ENCODE peak calls at places on chromosomes 6 and 20, in seven cellular contexts. I, D, E, B, N, J and L are unnamed samples.

GRCh38 chr20:57231161-57231560 is 35.3 kb downstream of the BMP7 start:
- DNase-seq in I (no peak), N (no peak), J (no peak), D (no peak), B (no peak), E (no peak), L (no peak)

GRCh38 chr6:150495126-150495525 is 104.6 kb upstream of the PLEKHG1 start:
- DNase-seq in E (no peak), B (no peak), I (no peak), N (no peak), D (no peak), J (no peak), L (no peak)

GRCh38 chr6:103335412-103335811 is 1524.3 kb downstream of the HACE1 start:
- DNase-seq in B (no peak), J (no peak), I (no peak), E (no peak), D (no peak), N (no peak), L (no peak)

GRCh38 chr6:150143521-150144293 is 863 bp downstream of the PPP1R14C start:
- DNase-seq in I (peak; percentile 38), D (no peak), J (no peak), B (no peak), N (no peak), E (no peak), L (no peak)

GRCh38 chr20:22455259-22455658 is 129.1 kb downstream of the FOXA2 start:
- DNase-seq in E (no peak), B (no peak), N (no peak), I (no peak), J (no peak), D (no peak), L (no peak)

GRCh38 chr6:53109612-53110011 is 39.0 kb downstream of the GCM1 start:
- DNase-seq in I (no peak), D (no peak), B (no peak), J (no peak), N (no peak), E (no peak), L (no peak)

GRCh38 chr6:25732468-25733198 is 21.9 kb upstream of the SLC17A4 start:
- DNase-seq in N (no peak), E (no peak), B (no peak), I (no peak), D (no peak), J (no peak), L (no peak)

GRCh38 chr6:54893818-54894217 is 47.2 kb downstream of the FAM83B start:
- DNase-seq in I (no peak), E (no peak), N (no peak), J (no peak), B (no peak), D (no peak), L (no peak)

GRCh38 chr6:78966542-78966941 is 99.2 kb downstream of the IRAK1BP1 start:
- DNase-seq in D (no peak), E (no peak), J (no peak), N (no peak), B (no peak), I (no peak), L (no peak)

GRCh38 chr6:30130887-30131862 is 4.8 kb upstream of the TRIM40 start:
- DNase-seq in D (peak; percentile 82), N (peak; percentile 85), B (no peak), E (peak; percentile 54), J (peak; percentile 85), I (peak; percentile 73), L (peak; percentile 82)

GRCh38 chr6:105921781-105922180 is 164.4 kb upstream of the PRDM1 start:
- DNase-seq in I (no peak), E (no peak), N (no peak), B (no peak), D (no peak), J (peak; percentile 5), L (no peak)

GRCh38 chr6:148617522-148617921 is 129.3 kb upstream of the UST start:
- DNase-seq in N (no peak), D (no peak), B (no peak), E (no peak), J (peak; percentile 56), I (no peak), L (no peak)

GRCh38 chr20:38609828-38610227 is 8.2 kb downstream of the ARHGAP40 start:
- DNase-seq in B (no peak), E (no peak), N (no peak), D (no peak), J (no peak), I (no peak), L (no peak)

GRCh38 chr6:195861-196360 is 96.4 kb upstream of the DUSP22 start:
- DNase-seq in E (peak; percentile 53), J (peak; percentile 22), N (peak; percentile 51), B (no peak), D (no peak), I (no peak), L (peak; percentile 78)

GRCh38 chr6:125066964-125067363 is 86.6 kb upstream of the TPD52L1 start:
- DNase-seq in N (no peak), J (peak; percentile 30), I (no peak), D (no peak), B (no peak), E (no peak), L (no peak)

GRCh38 chr6:5843078-5843477 is 163.6 kb downstream of the NRN1 start:
- DNase-seq in B (no peak), I (no peak), J (no peak), E (no peak), D (no peak), N (no peak), L (no peak)

GRCh38 chr20:35849726-35850125 is 77.9 kb downstream of the PHF20 start:
- DNase-seq in N (no peak), E (no peak), I (no peak), J (no peak), D (no peak), B (no peak), L (no peak)

GRCh38 chr6:83403191-83403590 is 27.7 kb downstream of the ME1 start:
- DNase-seq in J (no peak), N (peak; percentile 65), B (no peak), E (no peak), D (no peak), I (no peak), L (no peak)

GRCh38 chr6:106460481-106460880 is 100.0 kb downstream of the CRYBG1 start:
- DNase-seq in J (no peak), N (no peak), I (no peak), B (no peak), D (no peak), E (no peak), L (no peak)

GRCh38 chr6:94341173-94341572 is 921.8 kb upstream of the EPHA7 start:
- DNase-seq in I (no peak), D (no peak), E (no peak), J (no peak), B (no peak), N (no peak), L (no peak)

DNA sequence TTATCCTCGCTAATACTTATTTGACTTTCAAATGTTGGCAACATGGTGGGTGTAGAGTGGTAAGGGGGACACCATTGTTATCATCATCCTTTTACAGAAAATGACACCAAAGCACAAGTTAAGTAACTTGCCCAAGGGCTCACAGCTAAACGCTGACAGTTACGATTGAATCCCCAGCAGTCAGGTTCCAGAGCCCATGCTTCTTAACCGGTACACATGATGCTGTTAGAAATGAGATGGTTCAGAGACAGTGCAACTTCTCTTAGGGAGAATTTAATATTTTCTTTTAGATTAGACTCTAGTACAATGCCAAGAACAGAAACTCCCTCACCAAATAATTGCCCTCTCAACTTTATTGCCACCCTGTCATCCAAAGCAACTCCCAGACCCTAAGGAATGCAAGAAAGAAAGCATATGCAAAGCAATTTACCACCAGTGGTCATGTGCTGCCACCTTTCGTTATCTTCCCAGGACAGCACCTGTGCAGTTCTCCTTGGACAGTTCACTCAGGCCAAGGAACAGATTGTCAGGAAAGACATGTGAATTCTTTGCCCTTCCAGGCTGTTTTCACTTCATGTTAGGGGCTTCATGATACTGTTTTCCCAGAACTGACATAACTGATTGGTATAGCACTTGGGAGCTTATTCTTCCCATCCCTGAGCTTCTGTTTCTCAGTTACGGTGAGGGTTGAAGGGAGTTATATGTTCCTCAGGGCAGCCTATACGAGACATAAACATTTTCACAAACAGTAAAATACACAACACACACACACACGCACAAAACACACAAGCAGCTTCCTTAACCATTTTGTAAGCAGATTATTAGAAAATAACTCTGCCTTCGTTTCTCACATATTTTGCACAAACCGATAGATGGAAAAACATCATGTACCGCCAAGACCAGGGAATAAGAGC is 5.1 kb downstream of the HLA-DMA start:
- DNase-seq in N (peak; percentile 61), B (no peak), J (peak; percentile 64), D (no peak), E (no peak), I (peak; percentile 69), L (no peak)
- TF ChIP-seq POLR2A in N (no peak), B (no peak), J (no peak), D (no peak), E (no peak), I (no peak), L (no peak)

GRCh38 chr6:39061182-39061581 is 12.6 kb downstream of the GLP1R start:
- DNase-seq in D (no peak), I (no peak), E (no peak), B (no peak), N (no peak), J (no peak), L (no peak)

GRCh38 chr6:39062014-39062740 is 13.6 kb downstream of the GLP1R start:
- DNase-seq in E (no peak), D (no peak), B (no peak), I (no peak), N (no peak), J (no peak), L (no peak)

GRCh38 chr6:39060467-39061160 is 12.0 kb downstream of the GLP1R start:
- DNase-seq in J (no peak), N (no peak), E (no peak), I (no peak), D (no peak), B (no peak), L (no peak)

GRCh38 chr6:39059496-39060310 is 11.1 kb downstream of the GLP1R start:
- DNase-seq in D (no peak), E (no peak), J (no peak), I (no peak), N (no peak), B (no peak), L (no peak)

DNA sequence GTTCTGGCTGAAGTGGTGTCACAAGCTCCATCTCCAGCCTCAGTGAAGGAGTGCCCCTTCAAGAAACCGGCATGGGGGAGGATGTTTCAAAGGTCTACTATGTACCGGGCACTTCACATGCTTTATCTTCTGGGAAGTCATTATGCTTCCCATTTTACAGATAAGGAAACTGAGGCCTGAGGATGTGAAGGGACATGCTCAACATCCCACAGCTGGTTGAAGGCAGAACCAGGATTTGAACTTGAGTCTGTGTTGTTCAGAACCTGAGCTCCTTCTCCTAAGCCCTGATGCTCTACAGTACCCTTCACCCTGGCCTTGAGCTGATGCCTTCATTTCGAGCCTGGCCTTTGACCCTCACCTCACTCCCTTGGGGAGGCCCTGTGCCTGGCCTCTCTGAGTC is 13.0 kb downstream of the GLP1R start:
- DNase-seq in E (no peak), N (no peak), J (no peak), B (no peak), D (no peak), I (no peak), L (no peak)
- H3K4me3 ChIP-seq in E (no peak overlapping the region), N (no peak overlapping the region), J (no peak overlapping the region), B (no peak overlapping the region), D (no peak overlapping the region), I (no peak overlapping the region), L (no peak overlapping the region)

GRCh38 chr20:50292324-50293243 is 102.0 kb downstream of the CEBPB start:
- DNase-seq in B (peak; percentile 98), J (peak; percentile 99), I (peak; percentile 83), N (peak; percentile 99), D (peak; percentile 88), E (peak; percentile 97), L (peak; percentile 98)
- TF ChIP-seq POLR2A in B (no peak), J (peak; percentile 43), I (no peak), N (no peak), D (no peak), E (peak; percentile 32), L (no peak)

GRCh38 chr6:136932599-136932998 is 10.5 kb downstream of the SLC35D3 start:
- DNase-seq in I (no peak), B (no peak), J (no peak), N (no peak), D (no peak), E (no peak), L (no peak)
- H3K4me3 ChIP-seq in I (no peak overlapping the region), B (no peak overlapping the region), J (no peak overlapping the region), N (no peak overlapping the region), D (no peak overlapping the region), E (no peak overlapping the region), L (no peak overlapping the region)